ENCODE peak calls at places on chromosomes 11 and 22, in five cellular contexts. J, N, I, E and Y are unnamed samples.

GRCh38 chr11:31903225-31904074 is 92.3 kb upstream of the PAX6 start:
- ATAC-seq in J (no peak), N (no peak), I (no peak), E (no peak), Y (no peak)

GRCh38 chr11:128498846-128499245 is 88.5 kb downstream of the ETS1 start:
- ATAC-seq in J (no peak), N (no peak), I (peak; percentile 7), E (no peak), Y (no peak)

GRCh38 chr11:65417702-65418430 is 4.7 kb upstream of the NEAT1 start:
- ATAC-seq in J (no peak), N (no peak), I (peak; percentile 1), E (no peak), Y (no peak)

GRCh38 chr11:47987781-47988180 is 7.4 kb downstream of the PTPRJ start:
- ATAC-seq in J (no peak), N (no peak), I (no peak), E (no peak), Y (no peak)

GRCh38 chr11:35139883-35140282 is 912 bp downstream of the CD44 start:
- ATAC-seq in J (peak; percentile 16), N (peak; percentile 8), I (no peak), E (peak; percentile 7), Y (no peak)

GRCh38 chr11:58433638-58434203 is 5.8 kb upstream of the OR5B2 start:
- ATAC-seq in J (no peak), N (no peak), I (no peak), E (no peak), Y (no peak)

GRCh38 chr11:70252844-70253243 is 17.6 kb upstream of the PPFIA1 start:
- ATAC-seq in J (no peak), N (no peak), I (no peak), E (no peak), Y (no peak)

GRCh38 chr11:26948881-26949280 is 45.0 kb upstream of the FIBIN start:
- ATAC-seq in J (no peak), N (no peak), I (no peak), E (no peak), Y (no peak)

GRCh38 chr11:43905788-43906187 is 25.2 kb downstream of the ALKBH3 start:
- ATAC-seq in J (no peak), N (peak; percentile 12), I (no peak), E (no peak), Y (no peak)

GRCh38 chr22:50621491-50621880 is 6.5 kb downstream of the ARSA start:
- ATAC-seq in J (peak; percentile 15), N (peak; percentile 36), I (peak; percentile 77), E (no peak), Y (peak; percentile 46)

GRCh38 chr11:46391578-46392420 is at the start of gene CHRM4:
- ATAC-seq in J (peak; percentile 21), N (no peak), I (peak; percentile 21), E (peak; percentile 69), Y (no peak)

GRCh38 chr11:9689721-9690120 is 25.8 kb downstream of the SWAP70 start:
- ATAC-seq in J (no peak), N (peak; percentile 13), I (no peak), E (no peak), Y (peak; percentile 46)

GRCh38 chr22:46378499-46379300 is 43.2 kb downstream of the TRMU start:
- ATAC-seq in J (peak; percentile 9), N (no peak), I (no peak), E (no peak), Y (no peak)

GRCh38 chr22:29117799-29118477 is 45.1 kb downstream of the KREMEN1 start:
- ATAC-seq in J (no peak), N (peak; percentile 22), I (no peak), E (no peak), Y (peak; percentile 85)

GRCh38 chr11:48019230-48019584 is 38.8 kb downstream of the PTPRJ start:
- ATAC-seq in J (no peak), N (peak; percentile 73), I (peak; percentile 66), E (no peak), Y (peak; percentile 28)

GRCh38 chr11:14583252-14584105 is 60.1 kb upstream of the PDE3B start:
- ATAC-seq in J (no peak), N (no peak), I (no peak), E (no peak), Y (no peak)

GRCh38 chr11:2886191-2886894 is 768 bp upstream of the CDKN1C start:
- ATAC-seq in J (peak; percentile 3), N (no peak), I (peak; percentile 19), E (no peak), Y (no peak)

GRCh38 chr11:35235944-35236666 is 97.1 kb downstream of the CD44 start:
- ATAC-seq in J (peak; percentile 42), N (no peak), I (peak; percentile 87), E (peak; percentile 51), Y (peak; percentile 85)

GRCh38 chr11:20470348-20470747 is 82.8 kb downstream of the PRMT3 start:
- ATAC-seq in J (no peak), N (no peak), I (no peak), E (no peak), Y (no peak)